ENCODE peak calls at places on chromosomes 4 and X, in six cellular contexts. G is HepG2, F is GM12892, T is GM12878, S is H1, J is K562. W is an unnamed sample.

GRCh38 chrX:130893356-130894085 is 9.5 kb downstream of the ENOX2 start:
- DNase-seq in G (no peak), F (no peak), T (no peak), S (no peak), J (no peak), W (no peak)

GRCh38 chr4:27010334-27010940 is 149.8 kb downstream of the STIM2 start:
- DNase-seq in G (peak), F (no peak), T (peak), S (no peak), J (peak), W (no peak)

GRCh38 chr4:187770345-187770744 is 225.2 kb upstream of the ZFP42 start:
- DNase-seq in G (no peak), F (no peak), T (no peak), S (no peak), J (no peak), W (no peak)

GRCh38 chrX:14673764-14674163 is 144.4 kb downstream of the GLRA2 start:
- DNase-seq in G (peak), F (no peak), T (peak), S (no peak), J (peak), W (peak)

GRCh38 chr4:22502895-22503814 is 12.7 kb downstream of the ADGRA3 start:
- DNase-seq in G (no peak), F (no peak), T (no peak), S (no peak), J (no peak), W (no peak)

GRCh38 chr4:101294591-101294990 is 52.7 kb downstream of the PPP3CA start:
- DNase-seq in G (no peak), F (no peak), T (no peak), S (no peak), J (no peak), W (no peak)

GRCh38 chr4:5824635-5825034 is 68.3 kb downstream of the CRMP1 start:
- DNase-seq in G (peak), F (no peak), T (no peak), S (no peak), J (peak), W (no peak)

GRCh38 chr4:188387134-188387791 is 248.0 kb downstream of the TRIML1 start:
- DNase-seq in G (no peak), F (no peak), T (no peak), S (no peak), J (no peak), W (no peak)

GRCh38 chr4:57425610-57426009 is 315.4 kb upstream of the IGFBP7 start:
- DNase-seq in G (no peak), F (no peak), T (no peak), S (no peak), J (no peak), W (no peak)

GRCh38 chr4:45576275-45576674 is 547.6 kb downstream of the GABRG1 start:
- DNase-seq in G (no peak), F (no peak), T (no peak), S (no peak), J (no peak), W (no peak)

GRCh38 chr4:95268819-95269565 is 279.8 kb downstream of the UNC5C start:
- DNase-seq in G (no peak), F (no peak), T (no peak), S (no peak), J (no peak), W (no peak)

GRCh38 chrX:2931612-2932011 is 2.5 kb upstream of the ARSD start:
- DNase-seq in G (no peak), F (no peak), T (no peak), S (no peak), J (no peak), W (no peak)

GRCh38 chr4:125105561-125105960 is 209.2 kb upstream of the FAT4 start:
- DNase-seq in G (no peak), F (no peak), T (no peak), S (no peak), J (no peak), W (no peak)

GRCh38 chr4:41318839-41319530 is 62.3 kb downstream of the UCHL1 start:
- DNase-seq in G (peak), F (no peak), T (no peak), S (no peak), J (peak), W (no peak)

GRCh38 chrX:136146614-136147319 is 566 bp upstream of the FHL1 start:
- DNase-seq in G (no peak), F (peak), T (no peak), S (no peak), J (no peak), W (no peak)

GRCh38 chr4:26028793-26029511 is 114.9 kb downstream of the SMIM20 start:
- DNase-seq in G (peak), F (peak), T (no peak), S (peak), J (peak), W (peak)

GRCh38 chrX:1306909-1307625 is 29.5 kb upstream of the IL3RA start:
- DNase-seq in G (no peak), F (no peak), T (no peak), S (no peak), J (no peak), W (no peak)

GRCh38 chr4:105710678-105711077 is 2.1 kb downstream of the GSTCD start:
- DNase-seq in G (no peak), F (no peak), T (no peak), S (no peak), J (peak), W (no peak)

GRCh38 chr4:97104006-97104405 is 1039.3 kb downstream of the STPG2 start:
- DNase-seq in G (no peak), F (no peak), T (no peak), S (no peak), J (no peak), W (no peak)

GRCh38 chrX:4588893-4589292 is 875.4 kb upstream of the PRKX start:
- DNase-seq in G (no peak), F (no peak), T (no peak), S (no peak), J (no peak), W (no peak)

GRCh38 chr4:174365018-174365587 is 81.4 kb downstream of the CEP44 start:
- DNase-seq in G (peak), F (no peak), T (no peak), S (no peak), J (peak), W (no peak)

GRCh38 chr4:15158410-15159091 is 156.3 kb downstream of the CPEB2 start:
- DNase-seq in G (no peak), F (no peak), T (no peak), S (no peak), J (peak), W (no peak)

GRCh38 chrX:136303041-136303440 is 2.3 kb downstream of the ADGRG4 start:
- DNase-seq in G (no peak), F (no peak), T (no peak), S (no peak), J (no peak), W (no peak)

GRCh38 chr4:174218127-174218790 is 65.2 kb downstream of the FBXO8 start:
- DNase-seq in G (no peak), F (no peak), T (no peak), S (no peak), J (no peak), W (no peak)

GRCh38 chr4:17511950-17512795 is at the start of gene QDPR:
- DNase-seq in G (peak), F (peak), T (peak), S (peak), J (peak), W (peak)

GRCh38 chr4:123125477-123125876 is 203.1 kb upstream of the NUDT6 start:
- DNase-seq in G (no peak), F (no peak), T (no peak), S (no peak), J (no peak), W (no peak)

GRCh38 chr4:123133397-123134050 is 211.1 kb upstream of the NUDT6 start:
- DNase-seq in G (no peak), F (no peak), T (no peak), S (no peak), J (no peak), W (no peak)

GRCh38 chr4:123127218-123127617 is 204.8 kb upstream of the NUDT6 start:
- DNase-seq in G (no peak), F (no peak), T (no peak), S (no peak), J (no peak), W (no peak)

GRCh38 chr4:123127865-123128264 is 205.5 kb upstream of the NUDT6 start:
- DNase-seq in G (no peak), F (no peak), T (no peak), S (no peak), J (no peak), W (no peak)
- TF ChIP-seq TAF1 in G (no peak), F (no peak), T (no peak), S (no peak), J (no peak), W (no peak)

GRCh38 chrX:101799387-101799786 is 132.4 kb downstream of the ZMAT1 start:
- DNase-seq in G (peak), F (no peak), T (peak), S (peak), J (peak), W (peak)
- TF ChIP-seq POLR2AphosphoS5 in G (no peak), F (no peak), T (no peak), S (no peak), J (no peak), W (no peak)

GRCh38 chr4:185270037-185270436 is 60.6 kb downstream of the SNX25 start:
- DNase-seq in G (no peak), F (no peak), T (no peak), S (no peak), J (no peak), W (no peak)

GRCh38 chr4:185272232-185272631 is 62.8 kb downstream of the SNX25 start:
- DNase-seq in G (peak), F (no peak), T (no peak), S (no peak), J (no peak), W (no peak)

GRCh38 chr4:185270885-185271284 is 61.5 kb downstream of the SNX25 start:
- DNase-seq in G (no peak), F (no peak), T (no peak), S (no peak), J (no peak), W (no peak)

GRCh38 chr4:185265942-185266341 is 56.5 kb downstream of the SNX25 start:
- DNase-seq in G (no peak), F (no peak), T (peak), S (no peak), J (no peak), W (no peak)

GRCh38 chr4:185269286-185269685 is 59.9 kb downstream of the SNX25 start:
- DNase-seq in G (peak), F (no peak), T (no peak), S (no peak), J (no peak), W (no peak)
- TF ChIP-seq POLR2A in G (no peak), F (no peak), T (no peak), S (no peak), J (no peak), W (no peak)

GRCh38 chr4:182215171-182215570 is 28.0 kb upstream of the TENM3 start:
- DNase-seq in G (no peak), F (no peak), T (no peak), S (no peak), J (no peak), W (no peak)

GRCh38 chr4:182216005-182216404 is 27.2 kb upstream of the TENM3 start:
- DNase-seq in G (no peak), F (no peak), T (no peak), S (no peak), J (no peak), W (no peak)

GRCh38 chr4:182212211-182212761 is 30.9 kb upstream of the TENM3 start:
- DNase-seq in G (no peak), F (no peak), T (no peak), S (no peak), J (no peak), W (no peak)

GRCh38 chr4:182208651-182209050 is 34.6 kb upstream of the TENM3 start:
- DNase-seq in G (no peak), F (no peak), T (no peak), S (no peak), J (no peak), W (no peak)

GRCh38 chr4:182213024-182213423 is 30.2 kb upstream of the TENM3 start:
- DNase-seq in G (no peak), F (no peak), T (no peak), S (no peak), J (no peak), W (no peak)
- TF ChIP-seq TAF1 in G (no peak), F (no peak), T (no peak), S (no peak), J (no peak), W (no peak)

GRCh38 chr4:69096111-69096656 is at the start of gene UGT2B7:
- DNase-seq in G (peak), F (no peak), T (no peak), S (no peak), J (no peak), W (no peak)
- TF ChIP-seq POLR2AphosphoS5 in G (peak), F (no peak), T (no peak), S (no peak), J (no peak), W (no peak)